ENCODE peak calls at places on chromosome 5, in ten cellular contexts. S, G, M, W, V, N, O, X, L and T are unnamed samples. For H3K36me3, the result is how much of the 10 kb centered on the place peaks cover.

GRCh38 chr5:58979090-58979489 is 396.2 kb downstream of the RAB3C start:
- DNase-seq in S (no peak), G (no peak), M (no peak), W (no peak), V (no peak), N (no peak), O (no peak), X (no peak), L (no peak), T (no peak)

GRCh38 chr5:97544279-97545077 is 361.4 kb upstream of the RIOK2 start:
- DNase-seq in S (no peak), G (no peak), M (peak), W (no peak), V (no peak), N (no peak), O (no peak), X (no peak), L (no peak), T (no peak)

GRCh38 chr5:55624841-55625602 is 87.1 kb downstream of the SLC38A9 start:
- DNase-seq in S (no peak), G (no peak), M (peak), W (no peak), V (no peak), N (no peak), O (no peak), X (no peak), L (no peak), T (no peak)

GRCh38 chr5:37495668-37496067 is 116.5 kb downstream of the WDR70 start:
- DNase-seq in S (no peak), G (no peak), M (no peak), W (no peak), V (no peak), N (no peak), O (no peak), X (no peak), L (no peak), T (no peak)

GRCh38 chr5:134113908-134114875 is at the start of gene TCF7:
- DNase-seq in S (no peak), G (peak), M (peak), W (peak), V (peak), N (peak), O (peak), X (peak), L (peak), T (no peak)

GRCh38 chr5:119356384-119357188 is 767 bp downstream of the TNFAIP8 start:
- DNase-seq in S (no peak), G (no peak), M (no peak), W (no peak), V (no peak), N (no peak), O (no peak), X (no peak), L (no peak), T (no peak)

GRCh38 chr5:59390074-59390659 is 503.4 kb downstream of the PDE4D start:
- DNase-seq in S (no peak), G (no peak), M (peak), W (no peak), V (no peak), N (peak), O (no peak), X (no peak), L (no peak), T (no peak)

GRCh38 chr5:79588645-79589044 is 23.6 kb upstream of the TENT2 start:
- DNase-seq in S (peak), G (no peak), M (no peak), W (no peak), V (no peak), N (no peak), O (no peak), X (no peak), L (no peak), T (no peak)

GRCh38 chr5:148805323-148806290 is 20.8 kb upstream of the ADRB2 start:
- DNase-seq in S (peak), G (no peak), M (peak), W (no peak), V (peak), N (no peak), O (no peak), X (no peak), L (no peak), T (peak)

GRCh38 chr5:41414598-41414997 is 95.8 kb downstream of the PLCXD3 start:
- DNase-seq in S (no peak), G (peak), M (no peak), W (peak), V (no peak), N (peak), O (no peak), X (no peak), L (no peak), T (no peak)

GRCh38 chr5:175444060-175444904 is at the start of gene DRD1:
- DNase-seq in S (no peak), G (no peak), M (peak), W (no peak), V (peak), N (no peak), O (peak), X (no peak), L (peak), T (peak)

GRCh38 chr5:173653822-173654523 is 37.5 kb upstream of the BOD1 start:
- DNase-seq in S (no peak), G (no peak), M (no peak), W (no peak), V (no peak), N (no peak), O (no peak), X (no peak), L (no peak), T (no peak)

GRCh38 chr5:84724683-84725082 is 340.0 kb upstream of the EDIL3 start:
- DNase-seq in S (no peak), G (no peak), M (no peak), W (no peak), V (no peak), N (no peak), O (no peak), X (no peak), L (no peak), T (no peak)

GRCh38 chr5:143606043-143606752 is 202.7 kb upstream of the NR3C1 start:
- DNase-seq in S (peak), G (no peak), M (no peak), W (no peak), V (no peak), N (no peak), O (no peak), X (no peak), L (no peak), T (peak)

GRCh38 chr5:148005788-148006520 is 57.8 kb upstream of the SPINK5 start:
- DNase-seq in S (no peak), G (peak), M (peak), W (no peak), V (no peak), N (peak), O (no peak), X (no peak), L (no peak), T (no peak)

GRCh38 chr5:3310551-3311340 is 284.9 kb upstream of the IRX1 start:
- DNase-seq in S (no peak), G (no peak), M (no peak), W (no peak), V (no peak), N (peak), O (no peak), X (peak), L (no peak), T (no peak)

GRCh38 chr5:84393969-84394368 is 9.3 kb upstream of the EDIL3 start:
- DNase-seq in S (no peak), G (peak), M (no peak), W (no peak), V (no peak), N (no peak), O (no peak), X (no peak), L (no peak), T (no peak)

GRCh38 chr5:151191661-151192060 is 32.2 kb downstream of the CCDC69 start:
- DNase-seq in S (no peak), G (no peak), M (peak), W (no peak), V (no peak), N (no peak), O (no peak), X (no peak), L (no peak), T (no peak)

GRCh38 chr5:178453224-178453623 is 137.0 kb downstream of the COL23A1 start:
- DNase-seq in S (no peak), G (no peak), M (no peak), W (no peak), V (no peak), N (no peak), O (no peak), X (no peak), L (peak), T (no peak)

GRCh38 chr5:127650022-127650421 is 1.1 kb downstream of the CTXN3 start:
- DNase-seq in S (no peak), G (no peak), M (no peak), W (peak), V (no peak), N (no peak), O (no peak), X (no peak), L (no peak), T (no peak)

GRCh38 chr5:133761606-133762005 is 149.3 kb upstream of the FSTL4 start:
- DNase-seq in S (no peak), G (no peak), M (no peak), W (no peak), V (no peak), N (no peak), O (no peak), X (no peak), L (no peak), T (no peak)

GRCh38 chr5:110258460-110258859 is 468.0 kb downstream of the TMEM232 start:
- DNase-seq in S (no peak), G (no peak), M (no peak), W (peak), V (no peak), N (no peak), O (no peak), X (no peak), L (no peak), T (no peak)

GRCh38 chr5:148532962-148533670 is 121.2 kb downstream of the HTR4 start:
- DNase-seq in S (no peak), G (no peak), M (no peak), W (no peak), V (no peak), N (no peak), O (no peak), X (no peak), L (no peak), T (no peak)

GRCh38 chr5:219492-219891 is 1.4 kb downstream of the SDHA start:
- DNase-seq in S (no peak), G (no peak), M (no peak), W (no peak), V (no peak), N (no peak), O (no peak), X (no peak), L (no peak), T (no peak)

GRCh38 chr5:145531038-145531734 is 304.0 kb downstream of the PRELID2 start:
- DNase-seq in S (no peak), G (peak), M (no peak), W (no peak), V (no peak), N (no peak), O (peak), X (peak), L (peak), T (no peak)

GRCh38 chr5:54257366-54258118 is 52.8 kb downstream of the ARL15 start:
- DNase-seq in S (no peak), G (no peak), M (no peak), W (no peak), V (no peak), N (no peak), O (no peak), X (no peak), L (no peak), T (peak)

GRCh38 chr5:14728109-14728938 is 63.8 kb downstream of the OTULIN start:
- DNase-seq in S (no peak), G (no peak), M (peak), W (no peak), V (no peak), N (peak), O (peak), X (no peak), L (no peak), T (no peak)

GRCh38 chr5:174552428-174552827 is 172.0 kb upstream of the MSX2 start:
- DNase-seq in S (no peak), G (no peak), M (peak), W (no peak), V (no peak), N (no peak), O (no peak), X (no peak), L (no peak), T (no peak)

GRCh38 chr5:33941090-33941489 is 4.9 kb downstream of the RXFP3 start:
- DNase-seq in S (no peak), G (no peak), M (no peak), W (no peak), V (no peak), N (no peak), O (no peak), X (no peak), L (no peak), T (no peak)

GRCh38 chr5:31098811-31099210 is 94.7 kb upstream of the CDH6 start:
- DNase-seq in S (no peak), G (no peak), M (no peak), W (no peak), V (no peak), N (no peak), O (no peak), X (no peak), L (no peak), T (no peak)

GRCh38 chr5:1516615-1517601 is 6.9 kb downstream of the LPCAT1 start:
- DNase-seq in S (no peak), G (no peak), M (no peak), W (peak), V (no peak), N (peak), O (peak), X (no peak), L (peak), T (no peak)

GRCh38 chr5:91950328-91950727 is 567.2 kb upstream of the ARRDC3 start:
- DNase-seq in S (no peak), G (no peak), M (no peak), W (no peak), V (no peak), N (no peak), O (no peak), X (no peak), L (no peak), T (no peak)

GRCh38 chr5:91941590-91941989 is 558.5 kb upstream of the ARRDC3 start:
- DNase-seq in S (no peak), G (no peak), M (peak), W (no peak), V (no peak), N (no peak), O (no peak), X (no peak), L (no peak), T (no peak)

DNA sequence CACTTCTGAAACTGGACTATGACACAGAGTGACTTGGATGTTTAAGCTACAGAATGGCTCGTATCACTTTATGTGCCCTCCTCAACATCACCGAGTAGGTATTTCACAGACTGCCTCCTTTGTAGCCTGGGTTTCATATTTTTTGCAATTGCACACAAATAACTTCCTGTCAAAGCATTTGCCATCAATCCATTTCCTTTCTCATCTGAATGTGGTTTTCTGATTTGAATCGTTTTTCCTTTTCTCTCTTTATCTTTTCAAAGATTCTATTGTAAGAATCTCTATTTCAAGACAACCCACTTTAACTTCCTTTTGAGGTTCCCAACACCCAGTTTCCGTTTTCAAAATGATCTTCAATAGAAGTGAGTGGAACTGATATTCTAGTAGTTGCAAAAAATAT is 563.8 kb upstream of the ARRDC3 start:
- DNase-seq in S (no peak), G (no peak), M (no peak), W (no peak), V (no peak), N (no peak), O (no peak), X (no peak), L (no peak), T (no peak)
- TF ChIP-seq POLR2AphosphoS5 in S (no peak), G (no peak), M (no peak), W (no peak), V (no peak), N (no peak), O (no peak), X (no peak), L (no peak), T (no peak)

DNA sequence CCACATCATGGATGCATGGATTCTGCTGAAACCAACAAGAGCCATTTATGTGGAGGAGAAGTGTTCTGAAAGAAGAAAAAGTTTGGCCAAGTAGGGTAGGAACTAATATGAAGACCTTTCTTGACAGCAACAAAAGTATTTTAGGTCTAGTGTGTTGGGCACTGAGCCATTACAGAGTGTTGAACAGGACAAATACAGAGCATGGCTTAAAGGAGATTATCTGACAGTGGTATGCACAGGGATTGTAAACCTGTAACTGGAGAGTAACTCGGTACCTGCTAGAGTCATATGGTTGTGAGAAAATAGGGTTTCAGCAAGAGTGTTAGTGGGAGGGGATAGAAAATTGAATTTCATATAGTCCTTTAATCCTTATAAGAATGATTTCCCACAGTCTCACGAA is 513.2 kb upstream of the WWC1 start:
- DNase-seq in S (no peak), G (no peak), M (no peak), W (no peak), V (no peak), N (no peak), O (no peak), X (no peak), L (no peak), T (no peak)
- H3K36me3 ChIP-seq in S (under half), G (under half), M (under half), W (under half), V (under half), N (under half), O (under half), X (under half), L (under half), T (under half)

GRCh38 chr5:160188151-160188967 is 40.9 kb upstream of the FABP6 start:
- DNase-seq in S (no peak), G (no peak), M (peak), W (peak), V (no peak), N (no peak), O (peak), X (no peak), L (peak), T (no peak)
- TF ChIP-seq CTCF in S (no peak), G (no peak), M (no peak), W (no peak), V (no peak), N (peak), O (no peak), X (no peak), L (no peak), T (no peak)

GRCh38 chr5:116475232-116475828 is 99.3 kb downstream of the SEMA6A start:
- DNase-seq in S (no peak), G (no peak), M (no peak), W (no peak), V (no peak), N (no peak), O (no peak), X (no peak), L (no peak), T (no peak)
- TF ChIP-seq POLR2AphosphoS5 in S (no peak), G (no peak), M (no peak), W (no peak), V (no peak), N (no peak), O (no peak), X (no peak), L (no peak), T (no peak)

GRCh38 chr5:169770109-169770508 is 133.0 kb downstream of the DOCK2 start:
- DNase-seq in S (no peak), G (no peak), M (no peak), W (no peak), V (no peak), N (no peak), O (no peak), X (no peak), L (no peak), T (no peak)
- H3K36me3 ChIP-seq in S (under half), G (under half), M (under half), W (under half), V (under half), N (under half), O (under half), X (under half), L (under half), T (under half)

DNA sequence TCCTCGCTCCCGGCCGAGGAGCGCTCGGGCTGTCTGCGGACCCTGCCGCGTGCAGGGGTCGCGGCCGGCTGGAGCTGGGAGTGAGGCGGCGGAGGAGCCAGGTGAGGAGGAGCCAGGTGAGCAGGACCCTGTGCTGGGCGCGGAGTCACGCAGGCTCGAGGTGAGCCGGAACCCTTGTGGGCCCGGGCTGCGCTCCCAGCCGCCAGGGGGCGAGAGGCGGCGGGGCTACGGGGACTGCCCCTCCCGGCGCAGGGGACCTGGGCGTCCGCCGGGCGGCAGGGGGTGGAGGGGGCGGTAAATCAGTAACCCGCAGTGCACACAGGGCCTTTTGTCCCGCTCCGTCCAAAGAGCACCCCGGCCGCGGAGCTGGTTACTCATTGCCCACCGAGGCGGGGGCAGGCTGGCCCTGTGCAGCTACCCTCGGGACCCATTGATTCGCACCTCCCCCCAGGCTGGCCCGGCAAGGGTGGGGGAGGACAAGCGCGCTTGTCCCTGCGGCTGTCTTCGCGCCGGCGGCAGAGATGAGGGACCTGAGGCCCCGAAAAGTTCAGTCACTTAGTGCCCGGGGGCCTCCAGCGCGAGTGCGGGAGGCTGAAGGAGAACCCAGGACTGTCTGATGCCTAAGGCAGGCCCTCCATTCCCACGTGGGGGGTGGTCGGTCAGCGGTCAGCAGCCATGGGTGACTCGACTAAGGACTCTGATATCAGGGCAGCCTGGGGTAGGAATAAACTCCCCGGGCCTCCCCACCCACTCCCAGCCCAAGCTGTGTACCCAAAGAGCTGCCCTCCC is 397 bp downstream of the FGFR4 start:
- DNase-seq in S (peak), G (peak), M (peak), W (no peak), V (peak), N (peak), O (peak), X (no peak), L (peak), T (no peak)
- TF ChIP-seq CTCF in S (peak), G (peak), M (peak), W (no peak), V (peak), N (peak), O (peak), X (no peak), L (peak), T (peak)

DNA sequence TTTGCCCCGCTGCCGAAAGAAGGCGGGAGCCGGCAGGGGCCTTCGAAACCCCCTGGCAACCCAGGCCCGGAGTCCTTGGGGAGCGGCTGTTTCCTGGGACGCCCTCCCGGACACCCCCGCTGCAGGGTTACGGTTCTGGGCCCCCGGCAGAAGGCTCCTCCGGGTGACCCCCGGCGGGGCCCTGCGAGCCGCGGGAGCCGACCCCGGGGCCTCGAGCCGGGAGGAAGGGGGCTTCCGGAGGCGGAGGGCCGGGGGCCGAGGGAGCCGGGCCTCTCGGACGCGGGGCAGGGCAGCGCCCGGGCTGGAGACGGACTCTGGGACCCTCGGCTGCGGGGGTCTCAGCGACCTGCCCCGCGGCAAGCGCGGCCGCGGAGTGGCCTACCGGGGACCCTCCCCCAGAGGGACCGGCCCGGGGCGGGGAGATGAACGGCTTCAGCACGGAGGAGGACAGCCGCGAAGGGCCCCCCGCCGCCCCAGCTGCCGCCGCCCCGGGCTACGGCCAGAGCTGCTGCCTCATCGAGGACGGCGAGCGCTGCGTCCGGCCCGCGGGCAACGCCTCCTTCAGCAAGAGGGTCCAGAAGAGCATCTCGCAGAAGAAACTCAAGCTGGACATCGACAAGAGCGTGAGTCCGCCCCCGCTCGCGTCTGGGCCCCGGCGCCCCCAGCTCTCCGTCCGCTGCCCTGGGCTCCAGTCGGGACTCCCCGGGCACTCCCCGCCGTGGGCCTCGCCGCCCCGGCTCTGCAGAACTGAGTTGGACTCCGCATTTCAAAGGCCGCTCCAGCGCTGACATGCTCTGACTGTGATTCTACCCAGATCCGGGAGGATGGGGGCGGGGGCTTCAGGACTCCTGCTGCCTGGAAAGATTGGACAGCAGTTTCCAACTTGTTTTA is 631 bp downstream of the SAP30L start:
- DNase-seq in S (no peak), G (no peak), M (peak), W (peak), V (peak), N (peak), O (peak), X (peak), L (peak), T (peak)
- TF ChIP-seq POLR2AphosphoS5 in S (no peak), G (no peak), M (no peak), W (peak), V (no peak), N (no peak), O (peak), X (no peak), L (no peak), T (peak)

GRCh38 chr5:35862126-35862525 is 5.4 kb downstream of the IL7R start:
- DNase-seq in S (no peak), G (no peak), M (no peak), W (no peak), V (no peak), N (no peak), O (no peak), X (no peak), L (no peak), T (no peak)
- H3K36me3 ChIP-seq in S (under half), G (under half), M (under half), W (under half), V (under half), N (under half), O (under half), X (under half), L (under half), T (under half)